ENCODE peak calls at places on chromosomes 12 and 14, in six cellular contexts. W is right atrium auricular region, Y is foreskin fibroblast, O is esophagus squamous epithelium, X is cardiac muscle cell, B is psoas muscle. C is an unnamed sample.

GRCh38 chr12:106179086-106179485 is 40.3 kb upstream of the NUAK1 start:
- DNase-seq in B (no peak), W (no peak), O (no peak), Y (peak; percentile 20), X (no peak), C (no peak)

GRCh38 chr12:57832966-57833365 is 13.6 kb downstream of the CTDSP2 start:
- DNase-seq in O (no peak), X (no peak), W (no peak), Y (peak; percentile 68), B (no peak), C (no peak)

GRCh38 chr14:51304428-51304827 is 64.4 kb downstream of the TMX1 start:
- DNase-seq in X (peak; percentile 48), W (no peak), B (no peak), Y (no peak), O (no peak), C (no peak)

GRCh38 chr12:104011265-104011664 is 38.7 kb downstream of the GLT8D2 start:
- DNase-seq in X (peak; percentile 84), B (no peak), Y (peak; percentile 91), O (no peak), W (no peak), C (peak; percentile 65)

GRCh38 chr14:39175445-39176262 is 600 bp downstream of the PNN start:
- DNase-seq in W (no peak), O (no peak), X (peak; percentile 44), B (no peak), Y (peak; percentile 46), C (no peak)

GRCh38 chr12:31853977-31854376 is 105.2 kb upstream of the RESF1 start:
- DNase-seq in W (no peak), Y (no peak), B (no peak), X (peak; percentile 41), O (no peak), C (no peak)

GRCh38 chr12:5872745-5873144 is 72.3 kb downstream of the ANO2 start:
- DNase-seq in O (no peak), Y (peak; percentile 40), B (no peak), X (no peak), W (no peak), C (no peak)

GRCh38 chr12:9711664-9712063 is 21.2 kb downstream of the CLECL1 start:
- DNase-seq in B (no peak), Y (peak; percentile 17), X (peak; percentile 10), O (no peak), W (no peak), C (no peak)

GRCh38 chr14:96205994-96206392 is 1.4 kb downstream of the BDKRB2 start:
- DNase-seq in X (no peak), O (no peak), B (no peak), Y (peak; percentile 50), W (no peak), C (no peak)

GRCh38 chr14:106417224-106418049 is 891.1 kb downstream of the TMEM121 start:
- DNase-seq in X (no peak), Y (no peak), O (no peak), B (peak; percentile 64), W (no peak), C (no peak)

GRCh38 chr14:38481939-38482678 is 226.2 kb upstream of the CLEC14A start:
- DNase-seq in B (peak; percentile 20), O (no peak), W (no peak), X (peak; percentile 47), Y (peak; percentile 72), C (no peak)

GRCh38 chr12:98856897-98857540 is 211.9 kb downstream of the APAF1 start:
- DNase-seq in Y (no peak), W (no peak), O (no peak), B (no peak), X (no peak), C (no peak)

GRCh38 chr12:120121343-120121742 is 4.8 kb upstream of the RAB35 start:
- DNase-seq in O (no peak), X (no peak), Y (no peak), W (no peak), B (no peak), C (no peak)

GRCh38 chr14:63486729-63487128 is 56.4 kb downstream of the PPP2R5E start:
- DNase-seq in O (no peak), Y (no peak), W (no peak), X (no peak), B (no peak), C (no peak)

GRCh38 chr12:45247589-45247988 is 31.7 kb downstream of the ANO6 start:
- DNase-seq in W (no peak), Y (no peak), B (no peak), X (no peak), O (no peak), C (no peak)
- TF ChIP-seq CTCF in W (no peak), Y (no peak), B (no peak), X (no peak), O (no peak), C (no peak)

GRCh38 chr14:99117671-99118045 is 154.3 kb downstream of the BCL11B start:
- DNase-seq in B (no peak), W (peak; percentile 7), Y (no peak), O (no peak), X (no peak), C (no peak)
- H3K4me3 ChIP-seq in B (no peak overlapping the region), W (no peak overlapping the region), Y (no peak overlapping the region), O (no peak overlapping the region), X (no peak overlapping the region), C (no peak overlapping the region)

GRCh38 chr12:124273630-124274029 is 21.3 kb upstream of the RFLNA start:
- DNase-seq in X (peak; percentile 45), Y (peak; percentile 49), O (no peak), B (no peak), W (no peak), C (no peak)
- TF ChIP-seq CTCF in X (peak; percentile 25), Y (peak; percentile 22), O (peak; percentile 38), B (no peak), W (no peak), C (no peak)

GRCh38 chr12:8609061-8609570 is 3.5 kb downstream of the AICDA start:
- DNase-seq in W (no peak), Y (peak; percentile 66), O (no peak), X (peak; percentile 67), B (no peak), C (peak; percentile 10)
- H3K4me3 ChIP-seq in W (no peak overlapping the region), Y (peak overlapping the region; percentile 25), O (no peak overlapping the region), X (no peak overlapping the region), B (no peak overlapping the region), C (no peak overlapping the region)